ENCODE peak calls at places on chromosomes 11 and 22, in six cellular contexts. Q is lower lobe of right lung, U is IMR-90, B is uterus, N is osteoblast, Z is Peyer's patch. K is an unnamed sample.

GRCh38 chr11:6006846-6007245 is at the start of gene OR56A4:
- DNase-seq in B (no peak), U (no peak), Z (no peak), N (no peak), Q (no peak), K (no peak)

GRCh38 chr22:47247609-47248240 is 485.3 kb downstream of the TBC1D22A start:
- DNase-seq in U (no peak), Z (no peak), N (no peak), Q (no peak), B (no peak), K (no peak)

GRCh38 chr22:33923660-33924246 is 3.5 kb upstream of the LARGE1 start:
- DNase-seq in Z (peak; percentile 86), U (peak; percentile 74), B (peak; percentile 42), Q (no peak), N (peak; percentile 94), K (peak; percentile 72)

GRCh38 chr11:92149996-92150395 is 74.6 kb upstream of the FAT3 start:
- DNase-seq in Z (no peak), U (peak; percentile 1), N (no peak), Q (no peak), B (no peak), K (no peak)

GRCh38 chr11:2077061-2077802 is 62.0 kb downstream of the IGF2 start:
- DNase-seq in Z (no peak), B (no peak), Q (no peak), U (peak; percentile 65), N (peak; percentile 92), K (no peak)

GRCh38 chr11:14821031-14821430 is 71.0 kb downstream of the CYP2R1 start:
- DNase-seq in N (no peak), U (no peak), Z (no peak), B (no peak), Q (no peak), K (no peak)

GRCh38 chr11:74543991-74544390 is 48.4 kb upstream of the POLD3 start:
- DNase-seq in Z (peak; percentile 63), N (no peak), Q (no peak), U (no peak), B (no peak), K (no peak)

GRCh38 chr11:73999581-74000306 is 9.1 kb downstream of the UCP3 start:
- DNase-seq in U (no peak), B (no peak), N (no peak), Q (no peak), Z (peak; percentile 57), K (no peak)

GRCh38 chr11:69157156-69157821 is 1.6 kb downstream of the SMIM38 start:
- DNase-seq in U (peak; percentile 77), Z (peak; percentile 44), Q (no peak), B (peak; percentile 36), N (peak; percentile 95), K (peak; percentile 77)

GRCh38 chr11:123264431-123264780 is 69.4 kb upstream of the CLMP start:
- DNase-seq in N (no peak), U (no peak), B (no peak), Z (no peak), Q (no peak), K (no peak)

GRCh38 chr11:123255909-123256308 is 60.9 kb upstream of the CLMP start:
- DNase-seq in U (no peak), Z (no peak), Q (no peak), B (no peak), N (peak; percentile 35), K (peak; percentile 66)

GRCh38 chr11:123258877-123259276 is 63.8 kb upstream of the CLMP start:
- DNase-seq in Z (no peak), N (no peak), Q (no peak), U (no peak), B (no peak), K (no peak)

GRCh38 chr11:123260511-123261211 is 65.6 kb upstream of the CLMP start:
- DNase-seq in B (no peak), Q (no peak), N (no peak), Z (no peak), U (no peak), K (no peak)

DNA sequence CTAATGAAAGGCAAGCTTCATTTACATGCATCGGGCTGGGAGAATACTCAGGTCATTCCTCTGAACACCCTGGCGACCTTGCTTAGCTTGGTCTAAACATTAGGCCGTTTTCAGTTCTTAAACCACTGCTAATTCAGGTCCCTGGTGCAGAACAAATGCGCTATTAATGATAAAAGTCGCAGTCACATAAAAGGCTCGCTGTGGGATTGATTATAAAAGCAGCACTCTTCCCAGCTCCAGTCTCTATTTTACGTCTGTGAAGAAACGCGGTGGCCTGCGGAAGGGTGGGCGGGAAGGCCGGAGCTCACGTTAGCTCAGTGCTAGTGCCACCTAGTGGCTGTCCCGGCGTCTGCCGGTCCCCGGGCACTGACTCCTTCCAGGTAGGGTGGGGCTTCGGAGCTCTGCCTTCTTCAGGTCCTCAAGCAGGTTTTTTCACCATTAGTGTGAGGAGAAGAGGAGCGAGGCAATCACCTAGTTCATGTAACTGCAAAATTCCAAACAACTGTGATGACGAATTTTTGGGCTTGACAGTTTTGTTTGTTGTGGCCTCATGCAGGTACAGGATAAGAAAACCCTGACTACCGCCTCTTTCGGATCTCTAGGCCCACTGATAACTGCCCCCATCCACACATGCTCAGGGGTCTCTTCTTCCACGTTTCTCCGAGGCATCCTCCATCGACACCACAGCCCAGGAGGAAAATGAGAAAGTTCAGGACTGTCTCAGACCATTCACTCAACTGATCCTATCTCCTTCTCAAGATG is 66.5 kb upstream of the CLMP start:
- DNase-seq in B (peak; percentile 76), Z (peak; percentile 86), N (peak; percentile 92), U (peak; percentile 67), Q (peak; percentile 90), K (peak; percentile 90)
- H3K4me3 ChIP-seq in B (peak overlapping the region; percentile 16), Z (no peak overlapping the region), N (peak overlapping the region; percentile 67), U (peak overlapping the region; percentile 31), Q (peak overlapping the region; percentile 34), K (no peak overlapping the region)

GRCh38 chr22:22712666-22713365 is 68.4 kb downstream of the GGTLC2 start:
- DNase-seq in Z (no peak), N (no peak), Q (no peak), U (no peak), B (no peak), K (no peak)
- H3K36me3 ChIP-seq in Z (no peaks in the 10 kb centered on the region), N (no peaks in the 10 kb centered on the region), Q (no peaks in the 10 kb centered on the region), U (no peaks in the 10 kb centered on the region), B (no peaks in the 10 kb centered on the region), K (no peaks in the 10 kb centered on the region)

GRCh38 chr22:37660709-37661045 is 2.2 kb downstream of the PDXP start:
- DNase-seq in B (no peak), Z (no peak), Q (no peak), U (no peak), N (no peak), K (no peak)
- H3K4me3 ChIP-seq in B (no peak overlapping the region), Z (no peak overlapping the region), Q (no peak overlapping the region), U (no peak overlapping the region), N (no peak overlapping the region), K (no peak overlapping the region)

GRCh38 chr11:57424802-57425564 is 1.9 kb downstream of the SLC43A3 start:
- DNase-seq in Q (peak; percentile 76), Z (peak; percentile 86), N (peak; percentile 89), U (peak; percentile 95), B (peak; percentile 71), K (peak; percentile 41)

GRCh38 chr11:57421805-57422204 is 5.1 kb downstream of the SLC43A3 start:
- DNase-seq in U (no peak), Q (no peak), B (no peak), N (no peak), Z (no peak), K (no peak)

GRCh38 chr11:57424137-57424801 is 2.7 kb downstream of the SLC43A3 start:
- DNase-seq in Z (no peak), B (no peak), U (no peak), N (no peak), Q (no peak), K (no peak)

GRCh38 chr11:57422669-57423068 is 4.3 kb downstream of the SLC43A3 start:
- DNase-seq in Q (no peak), U (no peak), Z (no peak), N (no peak), B (no peak), K (no peak)

GRCh38 chr11:57421066-57421465 is 5.9 kb downstream of the SLC43A3 start:
- DNase-seq in B (no peak), Z (no peak), N (no peak), Q (no peak), U (no peak), K (no peak)
- H3K36me3 ChIP-seq in B (no peaks in the 10 kb centered on the region), Z (no peaks in the 10 kb centered on the region), N (peaks cover 50% of the 10 kb centered on the region), Q (peaks cover 88% of the 10 kb centered on the region), U (peaks cover 14% of the 10 kb centered on the region), K (peaks cover 3% of the 10 kb centered on the region)

GRCh38 chr11:32304521-32304920 is 130.8 kb downstream of the WT1 start:
- DNase-seq in Q (no peak), B (no peak), U (no peak), Z (no peak), N (no peak), K (no peak)
- H3K4me3 ChIP-seq in Q (no peak overlapping the region), B (no peak overlapping the region), U (no peak overlapping the region), Z (no peak overlapping the region), N (no peak overlapping the region), K (no peak overlapping the region)

K was measured in H7.